ENCODE peak calls at places on chromosomes 13 and 19, in four cellular contexts. One of them, this sample, is unnamed.

GRCh38 chr13:78700121-78700910 is 41.4 kb upstream of the OBI1 start:
- DNase-seq in colonic mucosa: no peak
- DNase-seq in IMR-90: peak
- DNase-seq in lower lobe of right lung: no peak
- DNase-seq in this sample: no peak

GRCh38 chr19:29542327-29542726 is 16.5 kb downstream of the VSTM2B start:
- DNase-seq in colonic mucosa: no peak
- DNase-seq in IMR-90: no peak
- DNase-seq in lower lobe of right lung: no peak
- DNase-seq in this sample: no peak

GRCh38 chr19:2754659-2755447 is 15.0 kb upstream of the SLC39A3 start:
- DNase-seq in colonic mucosa: no peak
- DNase-seq in IMR-90: no peak
- DNase-seq in lower lobe of right lung: no peak
- DNase-seq in this sample: no peak

GRCh38 chr19:1752009-1752756 is 1.1 kb upstream of the ONECUT3 start:
- DNase-seq in colonic mucosa: no peak
- DNase-seq in IMR-90: no peak
- DNase-seq in lower lobe of right lung: no peak
- DNase-seq in this sample: no peak

GRCh38 chr13:98848736-98849135 is 96.3 kb upstream of the SLC15A1 start:
- DNase-seq in colonic mucosa: no peak
- DNase-seq in IMR-90: peak
- DNase-seq in lower lobe of right lung: no peak
- DNase-seq in this sample: no peak

GRCh38 chr19:10305139-10305806 is 4.3 kb downstream of the ZGLP1 start:
- DNase-seq in colonic mucosa: no peak
- DNase-seq in IMR-90: peak
- DNase-seq in lower lobe of right lung: peak
- DNase-seq in this sample: no peak

GRCh38 chr19:51541458-51542357 is 10.2 kb upstream of the SIGLEC6 start:
- DNase-seq in colonic mucosa: no peak
- DNase-seq in IMR-90: no peak
- DNase-seq in lower lobe of right lung: no peak
- DNase-seq in this sample: no peak

GRCh38 chr19:28498404-28498976 is 714.5 kb downstream of the UQCRFS1 start:
- DNase-seq in colonic mucosa: no peak
- DNase-seq in IMR-90: no peak
- DNase-seq in lower lobe of right lung: no peak
- DNase-seq in this sample: no peak

GRCh38 chr19:9869008-9869617 is 34.0 kb downstream of the PIN1 start:
- DNase-seq in colonic mucosa: no peak
- DNase-seq in IMR-90: no peak
- DNase-seq in lower lobe of right lung: no peak
- DNase-seq in this sample: no peak

GRCh38 chr13:78468546-78469060 is 134.7 kb downstream of the POU4F1 start:
- DNase-seq in colonic mucosa: no peak
- DNase-seq in IMR-90: no peak
- DNase-seq in lower lobe of right lung: no peak
- DNase-seq in this sample: no peak

GRCh38 chr19:40335855-40336700 is 12.1 kb downstream of the C19orf47 start:
- DNase-seq in colonic mucosa: no peak
- DNase-seq in IMR-90: no peak
- DNase-seq in lower lobe of right lung: no peak
- DNase-seq in this sample: no peak

GRCh38 chr13:110869805-110870706 is 44.8 kb downstream of the ANKRD10 start:
- DNase-seq in colonic mucosa: peak
- DNase-seq in IMR-90: peak
- DNase-seq in lower lobe of right lung: peak
- DNase-seq in this sample: peak

GRCh38 chr13:99320693-99321481 is 13.7 kb upstream of the GPR183 start:
- DNase-seq in colonic mucosa: no peak
- DNase-seq in IMR-90: peak
- DNase-seq in lower lobe of right lung: no peak
- DNase-seq in this sample: no peak

GRCh38 chr19:33303791-33304759 is 1.7 kb upstream of the CEBPA start:
- DNase-seq in colonic mucosa: no peak
- DNase-seq in IMR-90: no peak
- DNase-seq in lower lobe of right lung: no peak
- DNase-seq in this sample: no peak

GRCh38 chr13:99022953-99023352 is 45.1 kb upstream of the DOCK9 start:
- DNase-seq in colonic mucosa: no peak
- DNase-seq in IMR-90: no peak
- DNase-seq in lower lobe of right lung: no peak
- DNase-seq in this sample: no peak

GRCh38 chr13:110431425-110431824 is 124.3 kb downstream of the COL4A2 start:
- DNase-seq in colonic mucosa: no peak
- DNase-seq in IMR-90: no peak
- DNase-seq in lower lobe of right lung: no peak
- DNase-seq in this sample: no peak

GRCh38 chr13:98374750-98375149 is 197.7 kb upstream of the RNF113B start:
- DNase-seq in colonic mucosa: no peak
- DNase-seq in IMR-90: no peak
- DNase-seq in lower lobe of right lung: no peak
- DNase-seq in this sample: no peak

GRCh38 chr13:31859546-31859945 is 120.2 kb downstream of the RXFP2 start:
- DNase-seq in colonic mucosa: no peak
- DNase-seq in IMR-90: no peak
- DNase-seq in lower lobe of right lung: no peak
- DNase-seq in this sample: no peak

GRCh38 chr19:52685811-52686210 is 47.7 kb upstream of the ZNF83 start:
- DNase-seq in colonic mucosa: no peak
- DNase-seq in IMR-90: no peak
- DNase-seq in lower lobe of right lung: no peak
- DNase-seq in this sample: no peak

GRCh38 chr13:76043882-76044281 is 407.8 kb downstream of the LMO7 start:
- DNase-seq in colonic mucosa: no peak
- DNase-seq in IMR-90: no peak
- DNase-seq in lower lobe of right lung: no peak
- DNase-seq in this sample: no peak

GRCh38 chr19:58498316-58499020 is 13.3 kb downstream of the SLC27A5 start:
- DNase-seq in colonic mucosa: no peak
- DNase-seq in IMR-90: no peak
- DNase-seq in lower lobe of right lung: peak
- DNase-seq in this sample: no peak

GRCh38 chr13:23086951-23087350 is 93.8 kb upstream of the SGCG start:
- DNase-seq in colonic mucosa: no peak
- DNase-seq in IMR-90: no peak
- DNase-seq in lower lobe of right lung: no peak
- DNase-seq in this sample: no peak

GRCh38 chr19:29697523-29698261 is 17.4 kb downstream of the C19orf12 start:
- DNase-seq in colonic mucosa: no peak
- DNase-seq in IMR-90: no peak
- DNase-seq in lower lobe of right lung: no peak
- DNase-seq in this sample: no peak

GRCh38 chr19:16867211-16867610 is 21.6 kb upstream of the F2RL3 start:
- DNase-seq in colonic mucosa: no peak
- DNase-seq in IMR-90: no peak
- DNase-seq in lower lobe of right lung: no peak
- DNase-seq in this sample: no peak

GRCh38 chr13:78601124-78601885 is 2.0 kb downstream of the POU4F1 start:
- DNase-seq in colonic mucosa: no peak
- DNase-seq in IMR-90: peak
- DNase-seq in lower lobe of right lung: no peak
- DNase-seq in this sample: no peak

GRCh38 chr13:23468811-23469210 is 35.3 kb upstream of the SACS start:
- DNase-seq in colonic mucosa: no peak
- DNase-seq in IMR-90: no peak
- DNase-seq in lower lobe of right lung: no peak
- DNase-seq in this sample: no peak

GRCh38 chr13:104750377-104750776 is 1684.2 kb upstream of the SLC10A2 start:
- DNase-seq in colonic mucosa: no peak
- DNase-seq in IMR-90: no peak
- DNase-seq in lower lobe of right lung: no peak
- DNase-seq in this sample: no peak

GRCh38 chr19:36528921-36529518 is 949 bp upstream of the ZNF260 start:
- DNase-seq in colonic mucosa: no peak
- DNase-seq in IMR-90: no peak
- DNase-seq in lower lobe of right lung: no peak
- DNase-seq in this sample: peak

GRCh38 chr19:40231544-40232424 is 5.3 kb upstream of the CCNP start:
- DNase-seq in colonic mucosa: no peak
- DNase-seq in IMR-90: no peak
- DNase-seq in lower lobe of right lung: no peak
- DNase-seq in this sample: no peak

GRCh38 chr13:84528408-84529055 is 646.3 kb upstream of the SLITRK1 start:
- DNase-seq in colonic mucosa: no peak
- DNase-seq in IMR-90: no peak
- DNase-seq in lower lobe of right lung: no peak
- DNase-seq in this sample: no peak

GRCh38 chr13:70253834-70254233 is 145.6 kb upstream of the KLHL1 start:
- DNase-seq in colonic mucosa: no peak
- DNase-seq in IMR-90: no peak
- DNase-seq in lower lobe of right lung: no peak
- DNase-seq in this sample: no peak

GRCh38 chr13:59734393-59734792 is 429.3 kb downstream of the DIAPH3 start:
- DNase-seq in colonic mucosa: no peak
- DNase-seq in IMR-90: no peak
- DNase-seq in lower lobe of right lung: no peak
- DNase-seq in this sample: no peak

DNA sequence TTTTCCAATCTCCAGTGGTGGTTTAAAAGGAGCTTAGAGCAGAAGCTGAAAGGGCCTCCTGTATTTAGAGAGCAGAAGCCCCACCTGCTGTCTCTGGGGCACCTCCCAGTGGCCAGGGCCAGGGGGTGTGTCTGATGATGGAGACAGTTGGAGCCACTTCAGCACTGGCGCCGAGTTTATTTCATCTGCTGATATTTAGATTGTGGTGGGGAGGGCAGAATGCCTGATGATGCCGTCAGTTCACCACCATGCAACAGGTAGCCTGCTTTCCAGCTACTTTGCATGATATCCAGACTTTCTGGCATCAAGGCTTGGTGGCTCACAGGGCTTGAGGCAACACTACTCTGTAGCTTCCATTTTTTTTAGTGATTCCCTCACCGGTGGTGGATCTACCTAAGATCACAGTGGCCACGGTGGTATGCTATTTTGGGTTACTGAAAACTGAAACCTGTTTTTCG is 371.9 kb downstream of the KCNRG start:
- DNase-seq in colonic mucosa: peak
- DNase-seq in IMR-90: peak
- DNase-seq in lower lobe of right lung: peak
- DNase-seq in this sample: peak
- TF ChIP-seq CTCF in colonic mucosa: peak
- TF ChIP-seq CTCF in IMR-90: peak
- TF ChIP-seq CTCF in lower lobe of right lung: peak
- TF ChIP-seq CTCF in this sample: peak

GRCh38 chr13:21212138-21212775 is 35.8 kb downstream of the MRPL57 start:
- DNase-seq in colonic mucosa: no peak
- DNase-seq in IMR-90: no peak
- DNase-seq in lower lobe of right lung: no peak
- DNase-seq in this sample: no peak
- TF ChIP-seq CTCF in colonic mucosa: no peak
- TF ChIP-seq CTCF in IMR-90: no peak
- TF ChIP-seq CTCF in lower lobe of right lung: no peak
- TF ChIP-seq CTCF in this sample: no peak

GRCh38 chr13:67775359-67775758 is 545.2 kb upstream of the PCDH9 start:
- DNase-seq in colonic mucosa: no peak
- DNase-seq in IMR-90: no peak
- DNase-seq in lower lobe of right lung: no peak
- DNase-seq in this sample: no peak

GRCh38 chr13:67769987-67770341 is 539.8 kb upstream of the PCDH9 start:
- DNase-seq in colonic mucosa: no peak
- DNase-seq in IMR-90: no peak
- DNase-seq in lower lobe of right lung: no peak
- DNase-seq in this sample: no peak

GRCh38 chr13:67776171-67776570 is 546.0 kb upstream of the PCDH9 start:
- DNase-seq in colonic mucosa: no peak
- DNase-seq in IMR-90: no peak
- DNase-seq in lower lobe of right lung: no peak
- DNase-seq in this sample: no peak

GRCh38 chr13:67771106-67771505 is 541.0 kb upstream of the PCDH9 start:
- DNase-seq in colonic mucosa: no peak
- DNase-seq in IMR-90: no peak
- DNase-seq in lower lobe of right lung: no peak
- DNase-seq in this sample: no peak

GRCh38 chr13:67772807-67773453 is 542.8 kb upstream of the PCDH9 start:
- DNase-seq in colonic mucosa: no peak
- DNase-seq in IMR-90: no peak
- DNase-seq in lower lobe of right lung: no peak
- DNase-seq in this sample: no peak
- TF ChIP-seq CTCF in colonic mucosa: no peak
- TF ChIP-seq CTCF in IMR-90: no peak
- TF ChIP-seq CTCF in lower lobe of right lung: no peak
- TF ChIP-seq CTCF in this sample: no peak

GRCh38 chr13:25085125-25085742 is 10.7 kb upstream of the PABPC3 start:
- DNase-seq in colonic mucosa: peak
- DNase-seq in IMR-90: peak
- DNase-seq in lower lobe of right lung: no peak
- DNase-seq in this sample: peak
- TF ChIP-seq CTCF in colonic mucosa: peak
- TF ChIP-seq CTCF in IMR-90: peak
- TF ChIP-seq CTCF in lower lobe of right lung: peak
- TF ChIP-seq CTCF in this sample: peak

DNA sequence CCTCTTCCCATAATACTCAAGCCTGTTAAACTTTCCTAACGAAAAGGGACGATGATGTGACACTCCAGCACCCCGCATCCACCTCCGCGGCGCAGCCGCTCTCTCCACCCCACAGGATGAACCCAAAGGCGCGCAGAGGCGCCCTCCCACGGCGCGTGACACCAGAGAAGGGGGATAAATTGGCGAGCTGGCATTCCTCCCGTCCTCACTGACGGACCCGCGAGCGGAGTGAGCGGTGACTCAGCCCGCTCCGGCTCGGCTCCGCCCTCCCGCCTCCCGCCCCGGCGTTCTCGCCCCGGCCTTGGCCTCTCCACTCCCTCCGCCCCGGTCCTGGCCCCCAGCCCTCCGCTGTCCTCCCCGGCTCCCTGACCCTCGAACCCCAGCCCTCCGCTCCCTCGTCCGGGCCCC is 590 bp downstream of the TUBGCP3 start:
- DNase-seq in colonic mucosa: peak
- DNase-seq in IMR-90: peak
- DNase-seq in lower lobe of right lung: peak
- DNase-seq in this sample: peak
- TF ChIP-seq CTCF in colonic mucosa: no peak
- TF ChIP-seq CTCF in IMR-90: peak
- TF ChIP-seq CTCF in lower lobe of right lung: peak
- TF ChIP-seq CTCF in this sample: no peak

DNA sequence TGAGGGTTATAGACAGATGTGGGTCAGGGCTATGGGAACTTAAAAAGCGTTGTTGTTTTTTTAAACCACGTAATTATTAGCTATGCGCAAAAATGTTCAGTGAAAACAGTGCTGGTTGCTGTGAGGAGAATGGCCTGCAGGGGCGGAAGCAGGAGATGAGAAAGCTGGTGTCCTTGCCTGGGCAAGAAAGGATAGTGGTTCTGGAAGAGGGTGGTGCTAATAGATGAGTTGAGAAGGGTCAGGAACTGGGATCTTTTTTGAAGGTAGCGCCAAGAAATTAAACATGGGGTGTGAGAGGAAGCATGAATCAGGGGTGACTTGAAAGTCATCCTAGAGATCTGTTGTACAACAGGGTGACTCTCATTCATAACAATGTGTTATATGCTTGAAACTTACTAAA is 4.8 kb upstream of the SMG9 start:
- DNase-seq in colonic mucosa: no peak
- DNase-seq in IMR-90: peak
- DNase-seq in lower lobe of right lung: no peak
- DNase-seq in this sample: no peak
- TF ChIP-seq CTCF in colonic mucosa: no peak
- TF ChIP-seq CTCF in IMR-90: peak
- TF ChIP-seq CTCF in lower lobe of right lung: no peak
- TF ChIP-seq CTCF in this sample: no peak